ENCODE peak calls at places on chromosomes 2 and 18, in six cellular contexts. C is BE2C, H is tibial nerve, I is endothelial cell, F is body of pancreas, M is fibroblast of pulmonary artery. B is an unnamed sample.

GRCh38 chr2:86078801-86079545 is 26.7 kb downstream of the POLR1A start:
- DNase-seq in F (peak), C (no peak), I (peak), H (peak), M (peak), B (no peak)

GRCh38 chr2:99488999-99489757 is 639 bp downstream of the REV1 start:
- DNase-seq in M (peak), C (peak), F (peak), H (peak), I (peak), B (no peak)

GRCh38 chr2:233148354-233148753 is 88.2 kb downstream of the INPP5D start:
- DNase-seq in C (no peak), H (no peak), F (no peak), M (no peak), I (no peak), B (no peak)

GRCh38 chr18:25814841-25815458 is 275.5 kb downstream of the SS18 start:
- DNase-seq in H (no peak), I (no peak), C (no peak), M (no peak), F (no peak), B (no peak)

GRCh38 chr2:108195133-108195439 is 44.7 kb upstream of the SULT1C3 start:
- DNase-seq in F (no peak), M (no peak), C (no peak), I (no peak), H (no peak), B (no peak)

GRCh38 chr2:40244251-40245010 is 207.5 kb downstream of the SLC8A1 start:
- DNase-seq in F (peak), H (peak), C (peak), I (peak), M (peak), B (no peak)

GRCh38 chr18:9612215-9612830 is 2.0 kb downstream of the PPP4R1 start:
- DNase-seq in H (no peak), I (no peak), F (peak), C (peak), M (peak), B (no peak)

GRCh38 chr18:56721031-56721430 is 69.9 kb downstream of the WDR7 start:
- DNase-seq in M (no peak), H (no peak), I (no peak), C (no peak), F (no peak), B (no peak)

GRCh38 chr2:190084704-190085103 is 22.2 kb upstream of the MSTN start:
- DNase-seq in F (no peak), I (no peak), C (no peak), H (no peak), M (no peak), B (no peak)

GRCh38 chr2:65482971-65483370 is 50.6 kb upstream of the SPRED2 start:
- DNase-seq in M (no peak), I (no peak), H (no peak), F (no peak), C (no peak), B (no peak)

GRCh38 chr2:238949710-238950345 is 101.9 kb downstream of the TWIST2 start:
- DNase-seq in H (peak), M (no peak), C (no peak), F (no peak), I (no peak), B (no peak)

GRCh38 chr18:45066868-45067267 is 386.2 kb downstream of the SETBP1 start:
- DNase-seq in M (peak), I (no peak), F (peak), H (no peak), C (no peak), B (no peak)

GRCh38 chr2:62340981-62341624 is 145.2 kb downstream of the B3GNT2 start:
- DNase-seq in F (peak), M (peak), C (peak), I (no peak), H (no peak), B (no peak)

GRCh38 chr2:127416486-127417001 is 1.7 kb upstream of the PROC start:
- DNase-seq in M (no peak), I (no peak), H (no peak), C (no peak), F (no peak), B (no peak)

GRCh38 chr18:57107141-57107832 is 39.6 kb upstream of the BOD1L2 start:
- DNase-seq in C (no peak), H (no peak), F (no peak), I (peak), M (peak), B (no peak)

GRCh38 chr18:46224181-46224775 is 120.1 kb downstream of the HAUS1 start:
- DNase-seq in H (no peak), M (no peak), I (no peak), C (no peak), F (no peak), B (no peak)
- TF ChIP-seq CTCF in H (no peak), M (no peak), I (no peak), C (no peak), F (no peak), B (no peak)

GRCh38 chr18:78983530-78983929 is 3.9 kb downstream of the SALL3 start:
- DNase-seq in F (no peak), M (no peak), I (no peak), C (no peak), H (no peak), B (no peak)

GRCh38 chr18:78982186-78982585 is 2.6 kb downstream of the SALL3 start:
- DNase-seq in F (no peak), M (peak), C (no peak), H (no peak), I (no peak), B (no peak)

GRCh38 chr18:78984941-78985784 is 5.5 kb downstream of the SALL3 start:
- DNase-seq in I (peak), M (peak), C (no peak), F (peak), H (no peak), B (no peak)

GRCh38 chr18:78981652-78981955 is 2.0 kb downstream of the SALL3 start:
- DNase-seq in H (no peak), F (no peak), M (no peak), C (no peak), I (no peak), B (no peak)

GRCh38 chr18:78986018-78986481 is 6.4 kb downstream of the SALL3 start:
- DNase-seq in M (peak), H (no peak), I (peak), F (no peak), C (peak), B (no peak)
- TF ChIP-seq CTCF in M (peak), H (peak), I (no peak), F (no peak), C (peak), B (no peak)

GRCh38 chr2:1823187-1824169 is 79.2 kb upstream of the PXDN start:
- DNase-seq in F (no peak), M (no peak), C (no peak), I (no peak), H (no peak), B (no peak)
- TF ChIP-seq CTCF in F (no peak), M (no peak), C (no peak), I (no peak), H (no peak), B (no peak)

DNA sequence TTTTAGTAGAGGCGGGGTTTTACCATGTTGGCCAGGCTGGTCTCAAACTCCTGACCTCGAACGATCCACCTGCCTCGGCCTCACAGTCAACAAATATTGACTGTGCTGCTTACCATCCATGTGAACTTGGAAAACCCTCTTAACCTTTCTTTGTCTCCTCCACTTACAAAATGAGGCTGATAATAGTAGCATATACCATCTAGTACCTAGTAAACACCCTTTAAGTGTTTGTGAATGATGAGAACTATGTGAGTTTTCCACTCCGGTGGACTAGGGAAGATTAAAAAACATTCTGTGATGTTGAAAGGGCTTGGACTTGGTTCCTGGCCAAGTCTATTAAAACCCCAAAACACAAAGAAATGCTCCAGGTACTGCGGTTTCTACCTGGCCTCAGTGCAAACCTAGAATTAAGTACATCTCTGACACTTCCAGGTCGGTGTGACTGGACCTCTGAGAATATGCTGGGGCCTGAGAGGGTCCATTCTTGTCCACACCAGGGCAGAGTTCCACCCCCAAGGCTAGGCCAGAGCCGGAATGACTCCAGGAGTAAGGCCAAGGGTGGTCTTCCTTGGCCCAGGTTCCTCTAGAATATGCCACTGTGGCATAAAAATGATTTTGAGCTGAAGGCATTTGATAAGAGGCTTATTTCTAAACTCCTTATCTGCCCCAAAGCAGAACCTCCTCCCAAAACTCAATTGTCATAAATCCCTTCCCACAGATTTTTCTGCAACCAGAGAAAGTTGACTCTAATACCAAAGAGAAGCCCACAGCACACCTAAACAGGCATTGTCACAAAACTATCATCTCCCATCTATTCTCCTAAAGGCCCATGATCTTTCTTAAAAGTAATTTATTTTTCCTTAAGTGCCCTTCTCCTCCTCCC is 217.5 kb downstream of the TGIF1 start:
- DNase-seq in H (no peak), M (no peak), F (no peak), C (no peak), I (no peak), B (no peak)
- TF ChIP-seq CTCF in H (no peak), M (no peak), F (no peak), C (no peak), I (no peak), B (no peak)

B was measured in activated B cell treated with CpG ODN at 0.5 μM for 24 hours.